ENCODE peak calls at places on chromosomes 12 and 14, in five cellular contexts. One of them, this sample, is unnamed.

GRCh38 chr12:32505546-32505945 is 106.2 kb downstream of the FGD4 start:
- DNase-seq in NB4: no peak
- DNase-seq in activated CD4-positive, CD25-positive, alpha-beta regulatory T cell treated with anti-CD3 and anti-CD28 coated beads, Interleukin-2, amount 50 U/mL, for 16 hours: no peak
- DNase-seq in fibroblast of the aortic adventitia: no peak
- DNase-seq in heart right ventricle: no peak
- DNase-seq in this sample: no peak

GRCh38 chr14:21626491-21627230 is 8.1 kb downstream of the OR10G2 start:
- DNase-seq in NB4: no peak
- DNase-seq in activated CD4-positive, CD25-positive, alpha-beta regulatory T cell treated with anti-CD3 and anti-CD28 coated beads, Interleukin-2, amount 50 U/mL, for 16 hours: no peak
- DNase-seq in fibroblast of the aortic adventitia: peak; percentile 2
- DNase-seq in heart right ventricle: no peak
- DNase-seq in this sample: no peak

GRCh38 chr14:64423987-64424386 is 35.8 kb downstream of the MTHFD1 start:
- DNase-seq in NB4: no peak
- DNase-seq in activated CD4-positive, CD25-positive, alpha-beta regulatory T cell treated with anti-CD3 and anti-CD28 coated beads, Interleukin-2, amount 50 U/mL, for 16 hours: no peak
- DNase-seq in fibroblast of the aortic adventitia: peak; percentile 13
- DNase-seq in heart right ventricle: no peak
- DNase-seq in this sample: no peak

GRCh38 chr14:99231850-99232401 is 40.1 kb downstream of the BCL11B start:
- DNase-seq in NB4: peak; percentile 17
- DNase-seq in activated CD4-positive, CD25-positive, alpha-beta regulatory T cell treated with anti-CD3 and anti-CD28 coated beads, Interleukin-2, amount 50 U/mL, for 16 hours: no peak
- DNase-seq in fibroblast of the aortic adventitia: no peak
- DNase-seq in heart right ventricle: no peak
- DNase-seq in this sample: no peak

GRCh38 chr12:120367924-120368788 is 808 bp downstream of the MSI1 start:
- DNase-seq in NB4: peak; percentile 46
- DNase-seq in activated CD4-positive, CD25-positive, alpha-beta regulatory T cell treated with anti-CD3 and anti-CD28 coated beads, Interleukin-2, amount 50 U/mL, for 16 hours: no peak
- DNase-seq in fibroblast of the aortic adventitia: no peak
- DNase-seq in heart right ventricle: peak; percentile 18
- DNase-seq in this sample: no peak

GRCh38 chr12:64273527-64274403 is 51.7 kb upstream of the KICS2 start:
- DNase-seq in NB4: peak; percentile 45
- DNase-seq in activated CD4-positive, CD25-positive, alpha-beta regulatory T cell treated with anti-CD3 and anti-CD28 coated beads, Interleukin-2, amount 50 U/mL, for 16 hours: no peak
- DNase-seq in fibroblast of the aortic adventitia: peak; percentile 18
- DNase-seq in heart right ventricle: no peak
- DNase-seq in this sample: peak; percentile 72

GRCh38 chr14:101224356-101225115 is 321.0 kb upstream of the RTL1 start:
- DNase-seq in NB4: no peak
- DNase-seq in activated CD4-positive, CD25-positive, alpha-beta regulatory T cell treated with anti-CD3 and anti-CD28 coated beads, Interleukin-2, amount 50 U/mL, for 16 hours: no peak
- DNase-seq in fibroblast of the aortic adventitia: no peak
- DNase-seq in heart right ventricle: no peak
- DNase-seq in this sample: no peak

GRCh38 chr12:132761032-132761910 is at the start of gene ANKLE2:
- DNase-seq in NB4: peak; percentile 90
- DNase-seq in activated CD4-positive, CD25-positive, alpha-beta regulatory T cell treated with anti-CD3 and anti-CD28 coated beads, Interleukin-2, amount 50 U/mL, for 16 hours: peak; percentile 40
- DNase-seq in fibroblast of the aortic adventitia: peak; percentile 57
- DNase-seq in heart right ventricle: peak; percentile 55
- DNase-seq in this sample: peak; percentile 37

GRCh38 chr14:103507751-103508150 is 14.9 kb downstream of the CKB start:
- DNase-seq in NB4: no peak
- DNase-seq in activated CD4-positive, CD25-positive, alpha-beta regulatory T cell treated with anti-CD3 and anti-CD28 coated beads, Interleukin-2, amount 50 U/mL, for 16 hours: no peak
- DNase-seq in fibroblast of the aortic adventitia: no peak
- DNase-seq in heart right ventricle: no peak
- DNase-seq in this sample: no peak

GRCh38 chr12:30013051-30013450 is 229.3 kb upstream of the TMTC1 start:
- DNase-seq in NB4: no peak
- DNase-seq in activated CD4-positive, CD25-positive, alpha-beta regulatory T cell treated with anti-CD3 and anti-CD28 coated beads, Interleukin-2, amount 50 U/mL, for 16 hours: no peak
- DNase-seq in fibroblast of the aortic adventitia: no peak
- DNase-seq in heart right ventricle: no peak
- DNase-seq in this sample: no peak

GRCh38 chr12:12442548-12443071 is 85.7 kb downstream of the BORCS5 start:
- DNase-seq in NB4: peak; percentile 33
- DNase-seq in activated CD4-positive, CD25-positive, alpha-beta regulatory T cell treated with anti-CD3 and anti-CD28 coated beads, Interleukin-2, amount 50 U/mL, for 16 hours: no peak
- DNase-seq in fibroblast of the aortic adventitia: peak; percentile 81
- DNase-seq in heart right ventricle: no peak
- DNase-seq in this sample: peak; percentile 17

GRCh38 chr12:109460538-109460937 is 16.6 kb downstream of the KCTD10 start:
- DNase-seq in NB4: no peak
- DNase-seq in activated CD4-positive, CD25-positive, alpha-beta regulatory T cell treated with anti-CD3 and anti-CD28 coated beads, Interleukin-2, amount 50 U/mL, for 16 hours: no peak
- DNase-seq in fibroblast of the aortic adventitia: no peak
- DNase-seq in heart right ventricle: no peak
- DNase-seq in this sample: no peak

GRCh38 chr14:85764809-85765208 is 234.9 kb downstream of the FLRT2 start:
- DNase-seq in NB4: no peak
- DNase-seq in activated CD4-positive, CD25-positive, alpha-beta regulatory T cell treated with anti-CD3 and anti-CD28 coated beads, Interleukin-2, amount 50 U/mL, for 16 hours: no peak
- DNase-seq in fibroblast of the aortic adventitia: peak; percentile 10
- DNase-seq in heart right ventricle: no peak
- DNase-seq in this sample: no peak

GRCh38 chr12:53757095-53757770 is 5.5 kb upstream of the CISTR start:
- DNase-seq in NB4: peak; percentile 87
- DNase-seq in activated CD4-positive, CD25-positive, alpha-beta regulatory T cell treated with anti-CD3 and anti-CD28 coated beads, Interleukin-2, amount 50 U/mL, for 16 hours: peak; percentile 58
- DNase-seq in fibroblast of the aortic adventitia: peak; percentile 58
- DNase-seq in heart right ventricle: peak; percentile 71
- DNase-seq in this sample: peak; percentile 78

GRCh38 chr12:72723732-72724131 is 451.6 kb downstream of the TRHDE start:
- DNase-seq in NB4: no peak
- DNase-seq in activated CD4-positive, CD25-positive, alpha-beta regulatory T cell treated with anti-CD3 and anti-CD28 coated beads, Interleukin-2, amount 50 U/mL, for 16 hours: no peak
- DNase-seq in fibroblast of the aortic adventitia: no peak
- DNase-seq in heart right ventricle: no peak
- DNase-seq in this sample: no peak

GRCh38 chr12:80441921-80442320 is 2.1 kb upstream of the PTPRQ start:
- DNase-seq in NB4: no peak
- DNase-seq in activated CD4-positive, CD25-positive, alpha-beta regulatory T cell treated with anti-CD3 and anti-CD28 coated beads, Interleukin-2, amount 50 U/mL, for 16 hours: no peak
- DNase-seq in fibroblast of the aortic adventitia: peak; percentile 88
- DNase-seq in heart right ventricle: no peak
- DNase-seq in this sample: no peak

GRCh38 chr14:99268776-99269510 is 3.1 kb downstream of the BCL11B start:
- DNase-seq in NB4: peak; percentile 15
- DNase-seq in activated CD4-positive, CD25-positive, alpha-beta regulatory T cell treated with anti-CD3 and anti-CD28 coated beads, Interleukin-2, amount 50 U/mL, for 16 hours: no peak
- DNase-seq in fibroblast of the aortic adventitia: no peak
- DNase-seq in heart right ventricle: no peak
- DNase-seq in this sample: no peak

GRCh38 chr12:133120385-133121191 is 9.5 kb downstream of the ZNF891 start:
- DNase-seq in NB4: peak; percentile 26
- DNase-seq in activated CD4-positive, CD25-positive, alpha-beta regulatory T cell treated with anti-CD3 and anti-CD28 coated beads, Interleukin-2, amount 50 U/mL, for 16 hours: no peak
- DNase-seq in fibroblast of the aortic adventitia: peak; percentile 4
- DNase-seq in heart right ventricle: no peak
- DNase-seq in this sample: peak; percentile 22

GRCh38 chr12:132506730-132507538 is 17.0 kb downstream of the FBRSL1 start:
- DNase-seq in NB4: peak; percentile 99
- DNase-seq in activated CD4-positive, CD25-positive, alpha-beta regulatory T cell treated with anti-CD3 and anti-CD28 coated beads, Interleukin-2, amount 50 U/mL, for 16 hours: no peak
- DNase-seq in fibroblast of the aortic adventitia: peak; percentile 69
- DNase-seq in heart right ventricle: peak; percentile 91
- DNase-seq in this sample: no peak

GRCh38 chr12:8491848-8492530 is 21.3 kb upstream of the CLEC4D start:
- DNase-seq in NB4: no peak
- DNase-seq in activated CD4-positive, CD25-positive, alpha-beta regulatory T cell treated with anti-CD3 and anti-CD28 coated beads, Interleukin-2, amount 50 U/mL, for 16 hours: no peak
- DNase-seq in fibroblast of the aortic adventitia: no peak
- DNase-seq in heart right ventricle: no peak
- DNase-seq in this sample: peak; percentile 51

GRCh38 chr14:77790566-77791224 is 9.2 kb upstream of the ADCK1 start:
- DNase-seq in NB4: no peak
- DNase-seq in activated CD4-positive, CD25-positive, alpha-beta regulatory T cell treated with anti-CD3 and anti-CD28 coated beads, Interleukin-2, amount 50 U/mL, for 16 hours: no peak
- DNase-seq in fibroblast of the aortic adventitia: no peak
- DNase-seq in heart right ventricle: no peak
- DNase-seq in this sample: no peak

GRCh38 chr14:55136868-55137785 is 8.1 kb downstream of the LGALS3 start:
- DNase-seq in NB4: no peak
- DNase-seq in activated CD4-positive, CD25-positive, alpha-beta regulatory T cell treated with anti-CD3 and anti-CD28 coated beads, Interleukin-2, amount 50 U/mL, for 16 hours: no peak
- DNase-seq in fibroblast of the aortic adventitia: peak; percentile 87
- DNase-seq in heart right ventricle: peak; percentile 95
- DNase-seq in this sample: no peak

GRCh38 chr12:53191885-53192530 is 11.3 kb upstream of the CSAD start:
- DNase-seq in NB4: no peak
- DNase-seq in activated CD4-positive, CD25-positive, alpha-beta regulatory T cell treated with anti-CD3 and anti-CD28 coated beads, Interleukin-2, amount 50 U/mL, for 16 hours: no peak
- DNase-seq in fibroblast of the aortic adventitia: no peak
- DNase-seq in heart right ventricle: no peak
- DNase-seq in this sample: no peak

GRCh38 chr12:45379261-45379660 is 163.4 kb downstream of the ANO6 start:
- DNase-seq in NB4: no peak
- DNase-seq in activated CD4-positive, CD25-positive, alpha-beta regulatory T cell treated with anti-CD3 and anti-CD28 coated beads, Interleukin-2, amount 50 U/mL, for 16 hours: no peak
- DNase-seq in fibroblast of the aortic adventitia: peak; percentile 40
- DNase-seq in heart right ventricle: no peak
- DNase-seq in this sample: no peak

GRCh38 chr14:61444215-61444768 is 122.9 kb downstream of the PRKCH start:
- DNase-seq in NB4: peak; percentile 57
- DNase-seq in activated CD4-positive, CD25-positive, alpha-beta regulatory T cell treated with anti-CD3 and anti-CD28 coated beads, Interleukin-2, amount 50 U/mL, for 16 hours: peak; percentile 29
- DNase-seq in fibroblast of the aortic adventitia: no peak
- DNase-seq in heart right ventricle: no peak
- DNase-seq in this sample: peak; percentile 68

GRCh38 chr12:20268771-20269170 is 99.6 kb upstream of the PDE3A start:
- DNase-seq in NB4: peak; percentile 61
- DNase-seq in activated CD4-positive, CD25-positive, alpha-beta regulatory T cell treated with anti-CD3 and anti-CD28 coated beads, Interleukin-2, amount 50 U/mL, for 16 hours: no peak
- DNase-seq in fibroblast of the aortic adventitia: no peak
- DNase-seq in heart right ventricle: no peak
- DNase-seq in this sample: peak; percentile 69

GRCh38 chr12:32947203-32947795 is 50.7 kb upstream of the PKP2 start:
- DNase-seq in NB4: peak; percentile 42
- DNase-seq in activated CD4-positive, CD25-positive, alpha-beta regulatory T cell treated with anti-CD3 and anti-CD28 coated beads, Interleukin-2, amount 50 U/mL, for 16 hours: no peak
- DNase-seq in fibroblast of the aortic adventitia: peak; percentile 24
- DNase-seq in heart right ventricle: no peak
- DNase-seq in this sample: peak; percentile 0

GRCh38 chr12:63319386-63319785 is 168.4 kb upstream of the AVPR1A start:
- DNase-seq in NB4: peak; percentile 31
- DNase-seq in activated CD4-positive, CD25-positive, alpha-beta regulatory T cell treated with anti-CD3 and anti-CD28 coated beads, Interleukin-2, amount 50 U/mL, for 16 hours: no peak
- DNase-seq in fibroblast of the aortic adventitia: no peak
- DNase-seq in heart right ventricle: no peak
- DNase-seq in this sample: no peak

GRCh38 chr14:101903111-101903561 is 61.2 kb upstream of the DYNC1H1 start:
- DNase-seq in NB4: no peak
- DNase-seq in activated CD4-positive, CD25-positive, alpha-beta regulatory T cell treated with anti-CD3 and anti-CD28 coated beads, Interleukin-2, amount 50 U/mL, for 16 hours: no peak
- DNase-seq in fibroblast of the aortic adventitia: no peak
- DNase-seq in heart right ventricle: peak; percentile 81
- DNase-seq in this sample: no peak

GRCh38 chr14:93892923-93893549 is 34.1 kb upstream of the FAM181A start:
- DNase-seq in NB4: peak; percentile 58
- DNase-seq in activated CD4-positive, CD25-positive, alpha-beta regulatory T cell treated with anti-CD3 and anti-CD28 coated beads, Interleukin-2, amount 50 U/mL, for 16 hours: peak; percentile 35
- DNase-seq in fibroblast of the aortic adventitia: peak; percentile 59
- DNase-seq in heart right ventricle: peak; percentile 62
- DNase-seq in this sample: peak; percentile 35

GRCh38 chr14:104973215-104974145 is 4.7 kb downstream of the AHNAK2 start:
- DNase-seq in NB4: no peak
- DNase-seq in activated CD4-positive, CD25-positive, alpha-beta regulatory T cell treated with anti-CD3 and anti-CD28 coated beads, Interleukin-2, amount 50 U/mL, for 16 hours: no peak
- DNase-seq in fibroblast of the aortic adventitia: peak; percentile 97
- DNase-seq in heart right ventricle: peak; percentile 62
- DNase-seq in this sample: no peak

This sample was measured in MV-4-11.